ENCODE peak calls at places on chromosomes 16 and 17, in five cellular contexts. H is transverse colon, I is endodermal cell, M is foreskin keratinocyte, N is upper lobe of right lung. Q is an unnamed sample. For H3K4me1, the result is how much of the 10 kb centered on the place peaks cover.

GRCh38 chr17:2796164-2797140 is at the start of gene RAP1GAP2:
- DNase-seq in I (peak), N (peak), H (peak), M (no peak), Q (peak)

GRCh38 chr17:76736349-76737081 is 616 bp downstream of the SRSF2 start:
- DNase-seq in N (peak), M (no peak), H (peak), I (peak), Q (peak)

GRCh38 chr17:77802811-77803220 is 155.7 kb upstream of the TNRC6C start:
- DNase-seq in H (no peak), M (no peak), N (no peak), I (peak), Q (no peak)

GRCh38 chr17:74758846-74759163 is 10.4 kb downstream of the NHERF1 start:
- DNase-seq in M (peak), I (no peak), N (no peak), H (peak), Q (peak)

GRCh38 chr16:3609895-3610697 is 1.3 kb downstream of the SLX4 start:
- DNase-seq in M (no peak), N (no peak), I (no peak), H (no peak), Q (no peak)

GRCh38 chr17:38844261-38844757 is 9.2 kb downstream of the RPL23 start:
- DNase-seq in I (no peak), H (peak), N (no peak), M (no peak), Q (no peak)

GRCh38 chr17:81518785-81519283 is 6.2 kb upstream of the ACTG1 start:
- DNase-seq in M (no peak), H (peak), N (peak), I (peak), Q (no peak)

GRCh38 chr17:76572201-76572910 is 13.3 kb downstream of the ST6GALNAC2 start:
- DNase-seq in H (no peak), M (no peak), N (no peak), I (no peak), Q (no peak)

GRCh38 chr17:69757794-69758430 is 317.1 kb upstream of the KCNJ16 start:
- DNase-seq in M (peak), H (no peak), N (no peak), I (no peak), Q (no peak)

GRCh38 chr17:58219789-58220183 is 731 bp upstream of the MKS1 start:
- DNase-seq in N (no peak), M (no peak), H (no peak), I (no peak), Q (no peak)

GRCh38 chr16:27400751-27401620 is 988 bp upstream of the IL21R start:
- DNase-seq in H (no peak), I (no peak), M (no peak), N (no peak), Q (no peak)

GRCh38 chr16:55471448-55472097 is 7.4 kb upstream of the MMP2 start:
- DNase-seq in N (no peak), I (no peak), H (no peak), M (peak), Q (no peak)

GRCh38 chr16:324201-324450 is 28.4 kb downstream of the AXIN1 start:
- DNase-seq in I (no peak), M (no peak), H (no peak), N (no peak), Q (no peak)

GRCh38 chr16:55835578-55835977 is 2.7 kb upstream of the CES1 start:
- DNase-seq in H (no peak), M (no peak), I (no peak), N (no peak), Q (no peak)

GRCh38 chr16:57504001-57504400 is 17.7 kb upstream of the DOK4 start:
- DNase-seq in H (no peak), M (no peak), N (no peak), I (no peak), Q (no peak)

GRCh38 chr16:58582971-58583765 is 46.5 kb downstream of the CNOT1 start:
- DNase-seq in N (no peak), H (no peak), I (peak), M (no peak), Q (no peak)

GRCh38 chr17:1779571-1780074 is 17.8 kb downstream of the SERPINF1 start:
- DNase-seq in M (peak), H (peak), N (no peak), I (no peak), Q (no peak)

GRCh38 chr17:7838291-7839075 is 4.5 kb downstream of the KDM6B start:
- DNase-seq in N (no peak), H (peak), M (no peak), I (peak), Q (peak)

GRCh38 chr16:89410794-89411309 is 79.5 kb downstream of the ANKRD11 start:
- DNase-seq in H (peak), N (peak), I (no peak), M (no peak), Q (no peak)

GRCh38 chr16:19704321-19705130 is 13.5 kb downstream of the KNOP1 start:
- DNase-seq in M (no peak), H (no peak), N (no peak), I (no peak), Q (no peak)

GRCh38 chr16:48276102-48276501 is 28.8 kb upstream of the ABCC11 start:
- DNase-seq in N (no peak), I (no peak), M (no peak), H (no peak), Q (no peak)

GRCh38 chr17:68101992-68102758 is 66.6 kb downstream of the KPNA2 start:
- DNase-seq in N (no peak), H (peak), I (peak), M (no peak), Q (peak)

GRCh38 chr17:81097134-81097942 is 62.4 kb downstream of the BAIAP2 start:
- DNase-seq in M (no peak), N (peak), H (peak), I (peak), Q (no peak)

GRCh38 chr16:20675488-20676267 is 21.8 kb downstream of the ACSM1 start:
- DNase-seq in M (peak), I (peak), H (peak), N (no peak), Q (peak)

GRCh38 chr17:32741381-32741780 is 135.5 kb downstream of the MYO1D start:
- DNase-seq in M (no peak), N (no peak), I (no peak), H (no peak), Q (no peak)

GRCh38 chr17:81685108-81685507 is 1.3 kb downstream of the HGS start:
- DNase-seq in N (no peak), M (peak), I (peak), H (no peak), Q (peak)

GRCh38 chr17:67520916-67521772 is 144.1 kb downstream of the PITPNC1 start:
- DNase-seq in I (no peak), H (no peak), N (no peak), M (no peak), Q (no peak)

GRCh38 chr16:64910351-64910750 is 211.5 kb downstream of the CDH11 start:
- DNase-seq in H (no peak), M (no peak), N (no peak), I (peak), Q (no peak)

GRCh38 chr17:70080541-70081347 is 5.7 kb downstream of the KCNJ16 start:
- DNase-seq in M (no peak), H (no peak), N (no peak), I (no peak), Q (no peak)

GRCh38 chr16:56281256-56281805 is 90.0 kb downstream of the GNAO1 start:
- DNase-seq in M (no peak), H (no peak), I (peak), N (no peak), Q (no peak)

GRCh38 chr17:51374220-51374619 is 113.9 kb downstream of the UTP18 start:
- DNase-seq in I (no peak), H (no peak), N (no peak), M (no peak), Q (no peak)

DNA sequence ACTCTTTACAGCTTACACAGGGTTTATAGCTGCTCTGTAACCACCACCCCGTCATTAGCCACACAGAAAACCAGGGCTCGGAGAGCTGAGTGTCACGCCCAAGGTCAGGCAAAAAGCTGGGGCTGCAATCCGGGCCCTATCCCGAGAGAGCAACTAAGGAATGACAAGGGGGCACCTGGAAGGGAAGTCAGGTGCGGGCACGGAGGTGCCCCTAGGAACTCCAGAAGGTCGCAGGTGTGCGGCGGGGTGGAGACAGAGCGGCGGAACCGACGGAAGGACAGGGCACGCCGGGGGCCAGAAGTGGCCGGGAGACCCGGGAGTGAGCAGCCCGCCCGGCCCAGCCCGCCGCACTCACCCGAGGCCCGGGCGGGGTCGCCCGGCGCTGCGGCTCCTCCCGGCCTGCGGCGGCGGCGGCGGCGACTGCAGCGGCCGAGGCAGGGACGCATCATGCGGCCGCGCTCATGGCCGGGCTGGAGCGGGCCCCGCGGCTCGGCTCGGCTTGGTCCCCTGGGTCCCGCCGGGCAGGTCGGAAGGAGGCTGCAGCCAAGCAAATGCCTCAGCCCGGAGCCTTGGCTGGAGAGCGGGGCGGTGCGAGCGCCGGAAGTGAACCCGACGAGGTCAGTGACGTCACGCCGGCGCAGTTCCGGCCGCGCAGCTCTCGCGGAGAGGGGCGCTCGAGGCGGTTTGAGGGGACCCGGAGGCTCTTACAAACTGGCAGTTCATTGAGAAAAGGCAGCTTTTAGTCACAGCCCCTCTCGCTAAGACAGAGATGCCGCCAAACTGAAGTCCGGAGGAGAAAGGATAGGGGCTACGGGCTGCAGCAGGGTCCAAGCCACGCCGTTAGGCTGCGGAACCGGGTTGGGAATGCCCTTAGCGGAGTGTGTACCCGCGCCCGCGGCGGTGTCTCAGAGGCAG is at the start of gene ZDHHC7:
- DNase-seq in M (no peak), I (peak), H (peak), N (peak), Q (peak)
- H3K4me1 ChIP-seq in M (under half), I (under half), H (half or more), N (half or more), Q (under half)

GRCh38 chr16:53465606-53466290 is 31.5 kb downstream of the RBL2 start:
- DNase-seq in M (peak), N (no peak), H (no peak), I (no peak), Q (no peak)
- H3K4me1 ChIP-seq in M (under half), N (under half), H (under half), I (under half), Q (under half)

GRCh38 chr16:11164482-11165270 is 91.3 kb downstream of the SOCS1 start:
- DNase-seq in N (no peak), M (no peak), H (no peak), I (no peak), Q (no peak)

GRCh38 chr16:11167581-11167980 is 88.4 kb downstream of the SOCS1 start:
- DNase-seq in M (no peak), N (no peak), I (no peak), H (no peak), Q (no peak)

GRCh38 chr16:11165894-11166665 is 89.9 kb downstream of the SOCS1 start:
- DNase-seq in H (no peak), I (no peak), N (no peak), M (no peak), Q (no peak)

GRCh38 chr16:11163761-11164261 is 92.2 kb downstream of the SOCS1 start:
- DNase-seq in H (no peak), M (no peak), I (no peak), N (no peak), Q (no peak)

GRCh38 chr16:11165349-11165748 is 90.7 kb downstream of the SOCS1 start:
- DNase-seq in I (no peak), N (no peak), H (no peak), M (no peak), Q (no peak)
- H3K4me1 ChIP-seq in I (under half), N (under half), H (under half), M (under half), Q (under half)

DNA sequence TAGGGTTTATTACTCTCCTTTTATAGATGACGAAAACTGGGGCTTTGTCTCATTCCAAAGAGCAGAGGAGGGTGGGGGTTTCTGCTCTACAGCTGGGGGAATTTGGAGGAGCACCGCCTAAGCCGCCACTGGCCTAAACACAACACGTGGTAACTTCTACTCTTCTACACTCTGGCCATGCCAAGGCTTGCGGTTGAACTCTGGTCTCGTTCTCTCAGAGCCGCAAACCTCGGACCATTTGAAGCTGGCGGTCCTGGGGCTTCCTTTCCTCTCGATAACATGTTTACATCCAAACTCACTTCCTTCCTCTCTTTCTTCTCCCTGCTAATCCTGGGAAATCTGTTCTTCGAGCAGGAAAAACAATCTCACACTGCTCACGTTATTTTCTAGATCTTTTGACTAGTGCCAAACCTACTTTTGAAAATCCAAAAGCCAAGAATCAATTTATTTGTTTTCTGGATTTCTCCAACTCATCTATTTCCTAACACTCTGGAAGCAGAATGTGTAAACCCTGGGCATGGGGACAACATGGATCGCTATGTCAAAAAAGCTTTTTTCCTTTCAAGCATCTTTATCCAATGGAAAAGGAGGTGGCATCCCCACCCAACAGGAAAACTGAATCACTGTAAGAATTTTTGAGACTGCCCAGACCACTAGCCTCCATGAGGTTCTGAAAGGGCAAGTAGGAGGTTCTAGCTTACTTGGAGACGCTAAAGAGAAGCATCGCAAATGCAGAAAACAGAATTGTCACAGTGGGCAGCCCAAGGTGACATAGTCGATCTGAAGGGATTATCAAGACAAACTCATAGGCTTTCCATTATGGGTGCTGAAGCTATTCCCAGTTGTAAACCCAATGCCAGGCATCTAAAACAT is 13.6 kb upstream of the EEF2K start:
- DNase-seq in N (peak), H (peak), I (peak), M (no peak), Q (peak)
- H3K4me1 ChIP-seq in N (under half), H (under half), I (under half), M (under half), Q (half or more)

GRCh38 chr17:3916825-3917224 is 560 bp upstream of the P2RX1 start:
- DNase-seq in I (no peak), M (no peak), H (no peak), N (no peak), Q (no peak)

GRCh38 chr17:3917391-3917931 is 1.2 kb upstream of the P2RX1 start:
- DNase-seq in H (peak), N (peak), I (no peak), M (no peak), Q (no peak)

GRCh38 chr17:3915642-3916012 is 638 bp downstream of the P2RX1 start:
- DNase-seq in M (no peak), I (no peak), N (no peak), H (no peak), Q (no peak)

GRCh38 chr17:3914319-3914685 is 2.0 kb downstream of the P2RX1 start:
- DNase-seq in I (no peak), H (peak), M (no peak), N (no peak), Q (no peak)

GRCh38 chr17:3916013-3916696 is at the start of gene P2RX1:
- DNase-seq in N (peak), I (no peak), M (no peak), H (peak), Q (peak)
- H3K4me1 ChIP-seq in N (under half), I (under half), M (under half), H (under half), Q (under half)